ENCODE peak calls at places on chromosomes 13 and 19, in four cellular contexts. S is WTC11, Q is K562, F is HepG2. W is an unnamed sample.

GRCh38 chr19:42246143-42246868 is 3.9 kb upstream of the GSK3A start:
- DNase-seq in S (peak), Q (peak), F (no peak), W (no peak)

GRCh38 chr19:10501971-10502523 is 1.1 kb downstream of the KEAP1 start:
- DNase-seq in S (peak), Q (no peak), F (peak), W (no peak)

GRCh38 chr19:51594774-51595109 is 23.7 kb downstream of the ZNF175 start:
- DNase-seq in S (no peak), Q (no peak), F (no peak), W (no peak)

GRCh38 chr13:50529154-50529882 is 314.2 kb downstream of the DLEU7 start:
- DNase-seq in S (peak), Q (no peak), F (no peak), W (no peak)

GRCh38 chr13:61128850-61129645 is 286.6 kb downstream of the PCDH20 start:
- DNase-seq in S (no peak), Q (no peak), F (no peak), W (no peak)

GRCh38 chr19:53774011-53774410 is 50.1 kb downstream of the NLRP12 start:
- DNase-seq in S (no peak), Q (no peak), F (no peak), W (no peak)

GRCh38 chr13:57878291-57878690 is 246.7 kb downstream of the PCDH17 start:
- DNase-seq in S (no peak), Q (no peak), F (no peak), W (no peak)

GRCh38 chr19:6476155-6476895 is 5.3 kb downstream of the DENND1C start:
- DNase-seq in S (peak), Q (peak), F (peak), W (no peak)

GRCh38 chr13:90070837-90071525 is 1276.5 kb upstream of the MIR17HG start:
- DNase-seq in S (no peak), Q (no peak), F (peak), W (no peak)

GRCh38 chr13:106587787-106588186 is 19.9 kb upstream of the ARGLU1 start:
- DNase-seq in S (no peak), Q (no peak), F (peak), W (no peak)

GRCh38 chr13:87810920-87811344 is 139.8 kb downstream of the SLITRK5 start:
- DNase-seq in S (no peak), Q (no peak), F (no peak), W (no peak)

GRCh38 chr13:29292045-29292444 is 303.4 kb downstream of the SLC7A1 start:
- DNase-seq in S (no peak), Q (no peak), F (no peak), W (no peak)

GRCh38 chr13:113968463-113969310 is 5.2 kb downstream of the C13orf46 start:
- DNase-seq in S (no peak), Q (no peak), F (no peak), W (no peak)

GRCh38 chr13:95164830-95165229 is 136.4 kb downstream of the ABCC4 start:
- DNase-seq in S (no peak), Q (no peak), F (no peak), W (no peak)

GRCh38 chr13:41603917-41604316 is 146.6 kb downstream of the RGCC start:
- DNase-seq in S (no peak), Q (peak), F (no peak), W (no peak)

GRCh38 chr13:59447846-59448620 is 715.7 kb downstream of the DIAPH3 start:
- DNase-seq in S (no peak), Q (no peak), F (peak), W (no peak)

GRCh38 chr13:59880468-59880867 is 283.3 kb downstream of the DIAPH3 start:
- DNase-seq in S (no peak), Q (no peak), F (no peak), W (no peak)

GRCh38 chr13:95258619-95259194 is 42.5 kb downstream of the ABCC4 start:
- DNase-seq in S (no peak), Q (no peak), F (peak), W (no peak)

DNA sequence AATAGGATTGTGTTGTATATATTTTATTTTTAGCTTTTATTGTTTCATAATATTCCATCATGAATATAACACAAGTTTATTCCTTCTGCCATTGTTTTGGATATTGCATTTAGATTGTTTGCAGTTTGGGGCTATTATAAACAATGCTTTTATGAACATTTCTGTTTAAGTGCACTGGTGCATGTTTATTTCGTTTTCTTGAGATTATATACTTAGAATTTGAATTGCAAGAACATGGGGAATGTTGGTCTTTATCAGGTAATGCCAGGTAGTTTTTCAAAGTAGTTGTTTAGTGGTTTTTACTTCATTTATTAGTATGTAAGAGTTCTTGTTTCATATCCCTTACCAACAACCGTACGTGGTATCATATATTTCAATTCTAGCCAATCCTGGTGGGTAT is 4.3 kb downstream of the LSM14A start:
- DNase-seq in S (no peak), Q (no peak), F (no peak), W (no peak)
- TF ChIP-seq USF2 in S (no peak), Q (no peak), F (no peak), W (no peak)

DNA sequence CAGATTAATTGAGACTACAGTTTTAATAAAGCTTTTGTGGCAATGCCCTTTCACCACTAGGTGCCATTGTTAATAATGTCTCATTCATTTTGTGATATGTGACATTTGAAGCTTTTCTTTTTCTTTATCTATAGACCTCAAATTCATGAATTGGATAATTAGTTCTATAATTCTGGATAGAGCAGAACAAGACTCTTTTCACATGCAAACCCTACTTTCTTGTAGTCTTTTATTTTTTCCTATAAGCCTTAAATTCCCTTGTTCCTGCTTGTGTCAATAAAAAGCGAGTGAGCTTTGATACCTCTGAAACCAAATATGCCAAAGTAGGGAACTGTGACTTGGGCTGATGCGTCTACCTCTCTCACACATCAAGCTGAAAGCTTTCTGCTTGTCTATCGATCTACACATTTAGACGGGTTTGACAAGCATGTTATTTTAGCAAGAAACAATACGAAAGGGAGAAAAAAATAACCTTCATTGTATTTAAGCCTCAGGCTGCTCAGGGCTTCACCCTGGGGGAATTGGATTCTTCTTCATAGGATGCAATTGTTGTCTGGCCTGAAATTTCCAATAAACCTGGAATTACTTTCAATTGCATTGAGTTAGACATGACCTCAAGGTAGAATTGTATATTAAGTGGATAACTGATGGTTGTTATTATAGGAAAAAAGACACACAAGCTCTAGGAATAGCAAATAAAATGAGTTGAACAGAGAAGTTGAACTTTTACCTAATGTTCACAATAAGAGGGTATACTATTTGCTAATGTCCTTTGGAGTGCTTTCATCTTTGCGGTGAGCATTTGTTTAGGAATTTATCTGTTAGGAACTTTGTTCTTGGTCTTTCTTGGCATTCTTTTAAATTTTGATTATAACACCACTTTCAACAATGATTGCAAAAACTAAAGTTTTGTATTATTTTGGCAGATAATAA is 1150.2 kb upstream of the PCDH9 start:
- DNase-seq in S (no peak), Q (no peak), F (peak), W (no peak)
- TF ChIP-seq ETV6 in S (no peak), Q (no peak), F (no peak), W (no peak)

GRCh38 chr13:32087955-32088747 is 56.6 kb downstream of the FRY start:
- DNase-seq in S (no peak), Q (no peak), F (peak), W (no peak)

GRCh38 chr13:32092471-32092870 is 60.9 kb downstream of the FRY start:
- DNase-seq in S (no peak), Q (no peak), F (no peak), W (no peak)

GRCh38 chr13:32086366-32086765 is 54.8 kb downstream of the FRY start:
- DNase-seq in S (no peak), Q (no peak), F (no peak), W (no peak)

GRCh38 chr13:32081591-32081990 is 50.0 kb downstream of the FRY start:
- DNase-seq in S (no peak), Q (no peak), F (no peak), W (no peak)

DNA sequence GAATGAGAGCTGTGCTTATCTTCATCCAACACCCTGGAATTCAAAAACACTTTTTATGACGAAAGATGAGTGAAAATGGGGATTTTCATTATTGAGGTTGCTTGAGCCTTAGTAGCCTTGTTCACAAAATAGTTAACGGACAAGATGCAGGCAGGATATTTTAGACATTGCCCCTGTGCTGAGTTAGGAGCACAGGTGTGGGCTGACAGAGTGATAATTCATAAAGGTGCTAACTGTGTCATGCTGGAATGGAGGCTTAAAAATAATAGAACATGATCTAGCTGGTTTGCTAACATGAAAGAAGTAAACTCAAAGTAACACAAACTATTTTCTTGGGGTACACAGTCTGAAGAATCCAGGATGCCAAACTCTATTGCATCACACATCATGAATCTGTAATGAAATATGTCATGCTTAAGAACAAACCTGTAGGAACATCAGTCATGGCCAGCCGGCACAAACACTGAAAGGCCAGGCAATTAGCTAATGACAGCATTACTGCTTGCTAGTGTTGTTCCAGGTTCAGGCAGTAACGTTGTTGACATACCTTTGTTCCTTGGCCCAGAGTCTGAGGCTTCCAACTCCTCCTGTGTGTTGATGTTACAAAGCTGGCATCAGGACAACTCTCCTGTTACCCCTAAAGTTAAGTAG is 55.3 kb downstream of the FRY start:
- DNase-seq in S (no peak), Q (no peak), F (no peak), W (no peak)
- TF ChIP-seq USF2 in S (no peak), Q (no peak), F (no peak), W (no peak)

DNA sequence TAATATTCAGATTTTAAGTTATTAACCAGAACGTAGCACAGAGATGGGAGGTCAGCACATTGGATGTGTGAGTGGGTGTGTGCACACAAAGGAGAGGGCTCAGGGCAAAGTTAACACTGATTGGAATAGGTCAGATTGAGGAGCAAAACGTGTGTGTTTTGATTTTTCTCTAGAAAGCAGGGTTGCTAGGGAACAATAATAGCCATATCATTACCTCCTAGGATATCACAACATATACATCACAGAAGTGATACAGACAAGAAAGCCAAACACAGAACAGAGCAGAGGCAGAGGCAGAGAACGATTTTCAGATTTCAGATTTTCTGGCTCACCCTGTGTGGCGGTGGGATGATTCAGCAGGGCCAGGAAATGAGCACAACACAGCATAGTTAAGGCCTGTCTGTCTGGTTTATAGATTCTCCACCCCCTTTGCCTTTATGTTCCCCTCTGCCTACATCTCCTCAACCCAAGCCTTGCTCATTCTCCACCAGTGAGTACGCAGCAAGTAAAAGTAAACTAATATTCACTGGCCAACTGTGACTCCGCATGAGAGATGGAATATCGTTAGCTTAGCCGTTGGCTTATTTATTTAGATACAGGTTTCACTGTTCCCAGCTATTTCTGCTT is 182.6 kb upstream of the TSC22D1 start:
- DNase-seq in S (no peak), Q (no peak), F (peak), W (no peak)
- TF ChIP-seq ETV6 in S (no peak), Q (no peak), F (no peak), W (no peak)

GRCh38 chr13:51823351-51823750 is 19.4 kb upstream of the DHRS12 start:
- DNase-seq in S (no peak), Q (no peak), F (no peak), W (no peak)

GRCh38 chr13:51819544-51819943 is 15.6 kb upstream of the DHRS12 start:
- DNase-seq in S (no peak), Q (no peak), F (no peak), W (no peak)

GRCh38 chr13:51822106-51822840 is 18.3 kb upstream of the DHRS12 start:
- DNase-seq in S (no peak), Q (no peak), F (no peak), W (no peak)

GRCh38 chr13:51823861-51824260 is 19.9 kb upstream of the DHRS12 start:
- DNase-seq in S (no peak), Q (no peak), F (no peak), W (no peak)

DNA sequence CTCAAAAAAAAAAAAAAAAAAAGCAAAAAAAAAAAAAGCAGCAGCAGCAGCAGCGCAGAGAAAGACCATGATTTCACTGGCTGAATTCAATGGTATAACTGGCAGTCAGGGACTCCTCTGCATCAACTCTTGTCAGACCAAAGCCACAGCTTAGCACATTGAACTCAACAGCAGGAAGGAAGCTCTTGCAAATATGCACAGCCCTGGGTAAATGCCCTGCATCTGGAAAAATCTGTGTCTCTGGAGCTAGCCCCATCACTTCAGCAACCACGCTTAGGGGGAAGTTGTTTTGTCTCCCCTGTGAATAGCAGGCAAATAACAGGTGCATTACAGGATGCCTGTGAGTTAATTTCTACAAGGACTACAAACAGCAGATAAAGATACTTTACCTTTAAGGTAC is 17.7 kb upstream of the DHRS12 start:
- DNase-seq in S (no peak), Q (no peak), F (no peak), W (no peak)
- TF ChIP-seq USF2 in S (no peak), Q (no peak), F (no peak), W (no peak)

GRCh38 chr19:35643255-35644205 is 2.0 kb downstream of the ETV2 start:
- DNase-seq in S (peak), Q (peak), F (peak), W (peak)

GRCh38 chr19:35641515-35642151 is at the start of gene ETV2:
- DNase-seq in S (peak), Q (peak), F (no peak), W (no peak)

GRCh38 chr19:35642312-35642711 is 767 bp downstream of the ETV2 start:
- DNase-seq in S (no peak), Q (no peak), F (no peak), W (no peak)

GRCh38 chr19:35644206-35644986 is 2.9 kb downstream of the ETV2 start:
- DNase-seq in S (peak), Q (peak), F (peak), W (peak)

GRCh38 chr19:35642798-35643254 is 1.3 kb downstream of the ETV2 start:
- DNase-seq in S (no peak), Q (no peak), F (no peak), W (no peak)
- TF ChIP-seq ETV6 in S (no peak), Q (no peak), F (no peak), W (no peak)

GRCh38 chr19:771332-771785 is 20.4 kb downstream of the MISP start:
- DNase-seq in S (no peak), Q (peak), F (peak), W (no peak)

GRCh38 chr19:772043-772442 is 21.1 kb downstream of the MISP start:
- DNase-seq in S (no peak), Q (no peak), F (no peak), W (no peak)

GRCh38 chr19:768424-768823 is 17.5 kb downstream of the MISP start:
- DNase-seq in S (no peak), Q (no peak), F (no peak), W (no peak)

GRCh38 chr19:772730-773436 is 22.0 kb downstream of the MISP start:
- DNase-seq in S (peak), Q (no peak), F (no peak), W (no peak)

DNA sequence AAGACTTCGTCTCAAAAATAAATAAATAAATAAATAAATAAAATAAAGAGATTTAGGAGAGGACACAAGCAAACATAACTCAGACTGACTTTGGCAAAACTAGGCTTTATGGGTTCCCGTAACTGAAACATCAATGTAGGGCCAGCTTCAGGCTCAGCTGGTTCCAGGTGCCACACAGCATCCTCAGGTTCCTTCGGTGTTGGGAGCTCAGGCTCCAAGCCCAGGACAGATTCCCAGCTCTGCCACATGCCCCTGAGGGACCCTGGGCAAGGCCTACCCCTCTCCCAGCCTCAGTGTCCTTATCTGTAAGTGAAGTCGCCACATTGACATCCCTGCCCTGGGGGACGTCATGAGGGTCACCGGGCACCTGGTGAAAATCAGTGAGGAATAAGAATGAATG is 18.7 kb downstream of the MISP start:
- DNase-seq in S (no peak), Q (no peak), F (no peak), W (no peak)
- TF ChIP-seq USF2 in S (no peak), Q (no peak), F (no peak), W (no peak)

GRCh38 chr19:33194527-33194883 is 375 bp downstream of the LRP3 start:
- DNase-seq in S (peak), Q (no peak), F (no peak), W (no peak)
- TF ChIP-seq ETV6 in S (no peak), Q (no peak), F (no peak), W (no peak)

DNA sequence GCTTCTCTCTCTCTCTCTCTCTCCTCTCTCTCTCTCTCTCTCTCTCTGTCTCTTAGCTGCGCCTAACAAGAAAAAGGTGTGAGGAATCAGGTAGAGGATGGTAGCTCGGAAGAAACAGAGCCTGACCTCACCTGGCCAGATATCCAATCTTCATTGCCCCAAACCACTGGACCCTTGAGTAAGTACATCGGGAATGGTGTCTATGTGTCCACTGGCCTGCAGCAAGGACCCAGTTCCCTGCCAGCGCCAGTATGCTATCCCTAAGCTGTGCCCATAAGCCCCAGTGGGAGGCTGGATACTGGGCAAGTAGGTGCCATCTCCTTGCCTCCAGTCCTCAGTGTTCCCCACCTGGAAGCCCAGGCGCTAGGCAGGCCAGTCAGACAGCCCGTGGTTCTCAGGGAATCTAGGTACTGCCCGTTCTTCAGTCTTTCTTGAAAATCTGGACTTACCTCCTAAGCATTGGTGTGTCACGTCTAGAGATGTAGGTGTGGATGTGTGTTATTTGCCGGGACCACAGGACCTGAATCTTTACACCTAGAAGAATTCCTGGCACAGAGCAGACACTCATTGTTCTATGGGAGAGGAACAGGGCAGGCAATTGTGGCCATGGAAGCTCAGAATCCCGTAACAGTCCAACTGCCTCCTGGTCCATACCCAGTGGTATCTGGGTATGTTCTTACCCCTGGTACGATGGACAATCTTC is 7.3 kb downstream of the URAD start:
- DNase-seq in S (no peak), Q (no peak), F (no peak), W (no peak)
- TF ChIP-seq USF2 in S (no peak), Q (no peak), F (no peak), W (no peak)

GRCh38 chr19:56124578-56124977 is 3.5 kb upstream of the ZNF787 start:
- DNase-seq in S (no peak), Q (no peak), F (no peak), W (no peak)
- TF ChIP-seq ETV6 in S (no peak), Q (no peak), F (no peak), W (no peak)

W was measured in GM12878.